ENCODE peak calls at places on chromosomes 6 and 20, in four cellular contexts. V is choroid plexus epithelial cell; J is stimulated activated effector memory CD8-positive, alpha-beta T cell treated with anti-CD3 and anti-CD28 coated beads, Interleukin-12 subunit alpha, Interleukin-12 subunit beta, amount 100 ng/mL, for 72 hours; E is body of pancreas. K is an unnamed sample.

GRCh38 chr20:19253316-19253715 is 40.9 kb downstream of the SLC24A3 start:
- DNase-seq in V (no peak), J (no peak), E (no peak), K (no peak)

GRCh38 chr20:40160151-40160550 is 528.9 kb downstream of the MAFB start:
- DNase-seq in V (peak), J (no peak), E (peak), K (peak)

GRCh38 chr6:42771741-42772100 is 10.1 kb upstream of the BICRAL start:
- DNase-seq in V (no peak), J (no peak), E (no peak), K (no peak)

GRCh38 chr6:134372603-134373281 is 54.8 kb upstream of the SGK1 start:
- DNase-seq in V (peak), J (no peak), E (peak), K (peak)

GRCh38 chr6:167750956-167751358 is 75.8 kb upstream of the AFDN start:
- DNase-seq in V (no peak), J (no peak), E (peak), K (peak)

GRCh38 chr6:64221776-64222175 is 586.2 kb downstream of the PHF3 start:
- DNase-seq in V (peak), J (no peak), E (no peak), K (no peak)

GRCh38 chr6:166957087-166957804 is 896 bp upstream of the RNASET2 start:
- DNase-seq in V (peak), J (peak), E (peak), K (peak)

GRCh38 chr6:14709066-14709670 is 536.7 kb upstream of the JARID2 start:
- DNase-seq in V (no peak), J (no peak), E (no peak), K (no peak)

GRCh38 chr6:38209291-38209865 is 389.9 kb downstream of the ZFAND3 start:
- DNase-seq in V (peak), J (no peak), E (no peak), K (no peak)

GRCh38 chr20:36591281-36591680 is 14.3 kb upstream of the RAB5IF start:
- DNase-seq in V (no peak), J (no peak), E (no peak), K (no peak)

GRCh38 chr20:56706867-56707360 is 77.8 kb downstream of the TFAP2C start:
- DNase-seq in V (no peak), J (no peak), E (no peak), K (no peak)

GRCh38 chr20:47464380-47465101 is 37.1 kb upstream of the NCOA3 start:
- DNase-seq in V (peak), J (no peak), E (peak), K (peak)

GRCh38 chr20:21099653-21100589 is 6.2 kb downstream of the LINC00237 start:
- DNase-seq in V (no peak), J (no peak), E (no peak), K (peak)

GRCh38 chr6:156841508-156841907 is 64.3 kb downstream of the ARID1B start:
- DNase-seq in V (no peak), J (no peak), E (no peak), K (no peak)

GRCh38 chr6:17015144-17015543 is 86.7 kb upstream of the STMND1 start:
- DNase-seq in V (peak), J (peak), E (no peak), K (no peak)

GRCh38 chr6:144725731-144726522 is 440.8 kb downstream of the UTRN start:
- DNase-seq in V (no peak), J (no peak), E (peak), K (no peak)

GRCh38 chr6:133240511-133241087 is 558 bp upstream of the EYA4 start:
- DNase-seq in V (peak), J (no peak), E (no peak), K (no peak)

GRCh38 chr6:151370509-151371078 is 20.8 kb downstream of the ZBTB2 start:
- DNase-seq in V (peak), J (no peak), E (no peak), K (no peak)

GRCh38 chr6:48183174-48183573 is 72.2 kb upstream of the PTCHD4 start:
- DNase-seq in V (no peak), J (no peak), E (no peak), K (no peak)

GRCh38 chr20:19928379-19929360 is 88.5 kb upstream of the NAA20 start:
- DNase-seq in V (no peak), J (no peak), E (peak), K (peak)

GRCh38 chr20:23407770-23408467 is 13.4 kb downstream of the NAPB start:
- DNase-seq in V (no peak), J (no peak), E (no peak), K (no peak)

GRCh38 chr6:125868252-125868651 is 77.5 kb downstream of the NCOA7 start:
- DNase-seq in V (peak), J (no peak), E (no peak), K (no peak)

GRCh38 chr6:8382434-8382833 is 52.9 kb downstream of the SLC35B3 start:
- DNase-seq in V (no peak), J (no peak), E (no peak), K (no peak)

GRCh38 chr6:16637635-16638034 is 123.6 kb downstream of the ATXN1 start:
- DNase-seq in V (no peak), J (no peak), E (no peak), K (no peak)

GRCh38 chr6:45522486-45522885 is 144.8 kb upstream of the SUPT3H start:
- DNase-seq in V (no peak), J (no peak), E (no peak), K (no peak)